ENCODE peak calls at places on chromosomes 7 and 10, in seven cellular contexts. L, W, R, Y, N, I and H are unnamed samples.

GRCh38 chr7:137539111-137539715 is 195.7 kb upstream of the PTN start:
- DNase-seq in N (no peak), I (no peak), W (no peak), L (no peak), Y (no peak), R (peak; percentile 87), H (peak; percentile 73)

GRCh38 chr7:113775401-113775800 is 143.4 kb downstream of the PPP1R3A start:
- DNase-seq in N (no peak), Y (no peak), R (no peak), L (no peak), I (no peak), W (no peak), H (no peak)

GRCh38 chr10:121532465-121532864 is 65.8 kb downstream of the FGFR2 start:
- DNase-seq in L (no peak), Y (no peak), N (no peak), I (no peak), R (no peak), W (no peak), H (no peak)

GRCh38 chr10:30026578-30026977 is 32.8 kb downstream of the JCAD start:
- DNase-seq in W (no peak), Y (no peak), N (no peak), L (no peak), R (no peak), I (no peak), H (no peak)

GRCh38 chr10:128345331-128345730 is 219.1 kb upstream of the MKI67 start:
- DNase-seq in N (no peak), W (no peak), Y (no peak), I (no peak), L (no peak), R (no peak), H (no peak)

GRCh38 chr10:89466599-89467035 is 52.2 kb downstream of the IFIT5 start:
- DNase-seq in W (no peak), Y (no peak), N (no peak), I (no peak), L (no peak), R (peak; percentile 60), H (no peak)

GRCh38 chr10:29583674-29584073 is 51.1 kb downstream of the SVIL start:
- DNase-seq in I (no peak), W (no peak), Y (no peak), N (no peak), R (no peak), L (no peak), H (no peak)

GRCh38 chr10:69089638-69090599 is 2.0 kb downstream of the SRGN start:
- DNase-seq in I (no peak), W (no peak), N (no peak), Y (no peak), R (no peak), L (no peak), H (no peak)

GRCh38 chr10:127984944-127985343 is 78.0 kb downstream of the PTPRE start:
- DNase-seq in Y (no peak), W (no peak), L (no peak), N (no peak), I (no peak), R (no peak), H (no peak)

GRCh38 chr10:64682043-64682442 is 1160.8 kb downstream of the REEP3 start:
- DNase-seq in Y (no peak), W (no peak), I (no peak), L (no peak), R (no peak), N (peak; percentile 34), H (no peak)

GRCh38 chr7:146960747-146961416 is 844.3 kb downstream of the CNTNAP2 start:
- DNase-seq in R (no peak), Y (no peak), W (no peak), L (no peak), N (peak; percentile 59), I (no peak), H (no peak)
- H3K27ac ChIP-seq in R (no peak overlapping the region), Y (no peak overlapping the region), W (no peak overlapping the region), L (no peak overlapping the region), N (no peak overlapping the region), I (no peak overlapping the region), H (no peak overlapping the region)

DNA sequence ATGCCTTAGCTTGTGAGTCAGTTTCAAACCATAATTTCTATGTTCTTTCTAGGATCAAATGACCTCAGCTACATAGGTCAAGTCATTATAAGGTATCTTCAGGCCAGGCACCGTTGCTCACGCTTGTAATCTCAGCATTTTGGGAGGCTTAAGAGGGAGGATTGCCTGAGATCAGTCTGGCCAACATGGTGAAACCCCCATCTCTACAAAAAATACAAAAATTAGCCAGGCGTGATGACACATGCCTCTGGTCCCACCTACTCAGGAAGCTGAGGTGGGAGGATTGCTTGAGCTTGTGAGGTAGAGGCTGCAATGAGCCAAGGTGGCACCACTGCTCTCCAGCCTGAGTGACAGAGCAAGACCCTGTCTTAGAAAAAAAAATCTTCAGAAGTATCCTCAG is 362.3 kb downstream of the GATA3 start:
- DNase-seq in L (no peak), W (no peak), N (no peak), I (no peak), R (no peak), Y (no peak), H (no peak)
- H3K27ac ChIP-seq in L (no peak overlapping the region), W (no peak overlapping the region), N (no peak overlapping the region), I (no peak overlapping the region), R (no peak overlapping the region), Y (no peak overlapping the region), H (no peak overlapping the region)

DNA sequence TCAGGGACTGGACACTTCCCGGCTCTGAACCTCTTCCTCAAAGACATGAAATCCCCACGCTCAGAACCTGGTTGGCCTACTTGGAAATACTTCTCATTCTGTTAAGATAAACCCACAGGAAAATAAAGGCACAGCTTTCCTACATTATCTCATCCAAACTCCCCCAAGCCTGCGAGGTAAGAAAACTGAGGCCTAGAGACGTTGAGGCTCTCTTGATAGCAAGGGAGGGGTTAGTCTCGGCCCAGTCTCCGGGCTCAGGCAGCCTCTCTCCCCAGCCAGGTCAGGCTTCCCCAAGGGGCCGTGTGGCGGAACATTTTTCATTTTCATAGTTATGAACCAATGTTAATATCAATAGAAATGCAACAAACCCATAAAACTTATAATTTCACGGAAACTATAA is 4.6 kb upstream of the EIF3B start:
- DNase-seq in W (no peak), R (no peak), L (no peak), I (no peak), Y (no peak), N (no peak), H (no peak)
- H3K27ac ChIP-seq in W (no peak overlapping the region), R (no peak overlapping the region), L (no peak overlapping the region), I (no peak overlapping the region), Y (no peak overlapping the region), N (no peak overlapping the region), H (no peak overlapping the region)

GRCh38 chr10:103692421-103693069 is 162.8 kb downstream of the SH3PXD2A start:
- DNase-seq in L (no peak), R (no peak), N (peak; percentile 47), I (no peak), W (no peak), Y (no peak), H (no peak)
- H3K27ac ChIP-seq in L (no peak overlapping the region), R (no peak overlapping the region), N (no peak overlapping the region), I (no peak overlapping the region), W (no peak overlapping the region), Y (no peak overlapping the region), H (no peak overlapping the region)

GRCh38 chr7:50504646-50505546 is 54.7 kb upstream of the FIGNL1 start:
- DNase-seq in I (peak; percentile 66), N (no peak), W (no peak), R (peak; percentile 47), Y (no peak), L (no peak), H (no peak)

GRCh38 chr7:50502947-50503346 is 52.8 kb upstream of the FIGNL1 start:
- DNase-seq in L (no peak), N (no peak), W (peak; percentile 34), Y (no peak), I (peak; percentile 80), R (no peak), H (no peak)

GRCh38 chr7:50508471-50508943 is 56.7 kb downstream of the DDC start:
- DNase-seq in Y (no peak), L (no peak), R (no peak), W (no peak), N (no peak), I (no peak), H (no peak)

GRCh38 chr7:50507898-50508470 is 57.2 kb downstream of the DDC start:
- DNase-seq in R (no peak), N (no peak), L (no peak), Y (no peak), W (no peak), I (peak; percentile 78), H (no peak)

GRCh38 chr7:50505553-50505952 is 55.4 kb upstream of the FIGNL1 start:
- DNase-seq in Y (no peak), N (no peak), R (no peak), W (no peak), L (no peak), I (no peak), H (no peak)
- H3K27ac ChIP-seq in Y (no peak overlapping the region), N (no peak overlapping the region), R (no peak overlapping the region), W (no peak overlapping the region), L (no peak overlapping the region), I (peak overlapping the region; percentile 94), H (no peak overlapping the region)

GRCh38 chr10:12628964-12629766 is 279.8 kb downstream of the CAMK1D start:
- DNase-seq in R (no peak), I (no peak), W (no peak), N (no peak), L (peak; percentile 38), Y (no peak), H (no peak)
- H3K27ac ChIP-seq in R (no peak overlapping the region), I (no peak overlapping the region), W (no peak overlapping the region), N (no peak overlapping the region), L (no peak overlapping the region), Y (no peak overlapping the region), H (no peak overlapping the region)

DNA sequence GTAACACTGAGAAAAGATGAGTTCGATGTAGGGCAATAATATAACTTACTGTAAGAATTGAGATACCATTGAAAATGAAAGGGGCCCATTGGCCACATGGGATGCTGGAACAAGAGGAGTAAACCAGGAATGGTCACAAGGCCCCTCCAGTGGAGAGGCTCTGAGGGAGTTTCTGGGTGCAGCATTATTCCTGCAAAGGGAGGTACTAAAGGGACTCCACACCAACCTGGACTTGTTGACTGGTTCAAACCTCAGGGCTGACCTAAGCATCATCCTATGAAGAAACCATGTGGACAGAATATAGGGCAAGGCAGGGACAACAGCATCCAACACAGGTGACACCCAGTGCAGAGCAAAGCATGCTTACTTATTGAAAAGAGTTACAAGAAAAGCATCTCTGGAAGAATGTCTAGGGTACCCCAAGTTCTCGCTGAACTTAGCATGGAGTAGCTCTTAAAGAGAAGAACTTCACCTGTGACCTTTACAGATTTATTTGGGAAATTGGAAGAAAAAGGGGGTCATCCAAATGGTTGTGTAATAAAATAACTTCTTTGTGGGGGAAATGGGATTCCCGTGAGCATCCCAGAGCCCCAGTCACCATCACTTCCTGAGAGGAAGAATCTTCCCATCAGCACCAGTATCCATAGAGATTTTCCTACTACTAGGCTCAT is 34.7 kb downstream of the PRSS2 start:
- DNase-seq in I (no peak), W (no peak), N (no peak), Y (no peak), L (no peak), R (no peak), H (no peak)
- H3K27ac ChIP-seq in I (no peak overlapping the region), W (no peak overlapping the region), N (no peak overlapping the region), Y (no peak overlapping the region), L (no peak overlapping the region), R (no peak overlapping the region), H (no peak overlapping the region)

DNA sequence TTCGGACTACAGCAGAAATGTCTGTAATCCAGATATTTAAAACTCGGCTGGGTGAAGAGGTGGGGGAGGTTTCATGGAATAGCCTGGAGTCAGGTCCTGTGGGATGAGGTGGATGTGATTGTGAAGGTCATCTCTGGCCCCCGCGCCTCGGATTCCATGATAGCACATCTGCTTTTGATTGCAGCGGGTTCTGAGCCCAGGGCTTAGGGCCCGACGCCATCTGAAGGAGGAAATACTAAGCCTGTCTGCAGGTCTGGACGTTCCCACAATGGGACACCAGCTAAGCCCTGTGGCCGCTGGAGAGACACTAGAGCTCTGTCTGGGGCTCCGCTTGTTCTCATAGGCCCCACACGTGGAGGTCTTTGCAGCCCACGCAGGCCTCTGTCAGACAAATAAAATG is 328.7 kb downstream of the CXCL12 start:
- DNase-seq in I (no peak), Y (no peak), R (peak; percentile 32), L (no peak), W (no peak), N (no peak), H (no peak)
- H3K27ac ChIP-seq in I (no peak overlapping the region), Y (no peak overlapping the region), R (no peak overlapping the region), L (no peak overlapping the region), W (no peak overlapping the region), N (no peak overlapping the region), H (no peak overlapping the region)